ENCODE peak calls at places on chromosomes 6 and 20, in nine cellular contexts. One of them, this sample, is unnamed.

GRCh38 chr6:154962751-154963150 is 32.4 kb upstream of the TIAM2 start:
- DNase-seq in CD4-positive, alpha-beta T cell: no peak
- DNase-seq in cardiac muscle cell: peak; percentile 61
- DNase-seq in aorta: no peak
- DNase-seq in A549: peak; percentile 28
- DNase-seq in prostate gland: no peak
- DNase-seq in adrenal gland: no peak
- DNase-seq in CD8-positive, alpha-beta memory T cell: no peak
- DNase-seq in H9: no peak
- DNase-seq in this sample: no peak

GRCh38 chr6:114796576-114796975 is 453.8 kb upstream of the HS3ST5 start:
- DNase-seq in CD4-positive, alpha-beta T cell: no peak
- DNase-seq in cardiac muscle cell: no peak
- DNase-seq in aorta: no peak
- DNase-seq in A549: no peak
- DNase-seq in prostate gland: no peak
- DNase-seq in adrenal gland: no peak
- DNase-seq in CD8-positive, alpha-beta memory T cell: no peak
- DNase-seq in H9: no peak
- DNase-seq in this sample: no peak

GRCh38 chr6:163626073-163626867 is 211.8 kb downstream of the QKI start:
- DNase-seq in CD4-positive, alpha-beta T cell: no peak
- DNase-seq in cardiac muscle cell: no peak
- DNase-seq in aorta: no peak
- DNase-seq in A549: no peak
- DNase-seq in prostate gland: no peak
- DNase-seq in adrenal gland: no peak
- DNase-seq in CD8-positive, alpha-beta memory T cell: no peak
- DNase-seq in H9: no peak
- DNase-seq in this sample: no peak

GRCh38 chr20:1184260-1184637 is 532 bp downstream of the TMEM74B start:
- DNase-seq in CD4-positive, alpha-beta T cell: no peak
- DNase-seq in cardiac muscle cell: no peak
- DNase-seq in aorta: no peak
- DNase-seq in A549: no peak
- DNase-seq in prostate gland: no peak
- DNase-seq in adrenal gland: no peak
- DNase-seq in CD8-positive, alpha-beta memory T cell: no peak
- DNase-seq in H9: no peak
- DNase-seq in this sample: no peak

GRCh38 chr6:155473741-155474140 is 18.1 kb upstream of the NOX3 start:
- DNase-seq in CD4-positive, alpha-beta T cell: no peak
- DNase-seq in cardiac muscle cell: peak; percentile 75
- DNase-seq in aorta: no peak
- DNase-seq in A549: no peak
- DNase-seq in prostate gland: no peak
- DNase-seq in adrenal gland: no peak
- DNase-seq in CD8-positive, alpha-beta memory T cell: no peak
- DNase-seq in H9: no peak
- DNase-seq in this sample: no peak

GRCh38 chr6:88166493-88166900 is 350 bp upstream of the CNR1 start:
- DNase-seq in CD4-positive, alpha-beta T cell: no peak
- DNase-seq in cardiac muscle cell: no peak
- DNase-seq in aorta: peak; percentile 83
- DNase-seq in A549: no peak
- DNase-seq in prostate gland: no peak
- DNase-seq in adrenal gland: peak; percentile 20
- DNase-seq in CD8-positive, alpha-beta memory T cell: no peak
- DNase-seq in H9: no peak
- DNase-seq in this sample: no peak

GRCh38 chr6:104930939-104931338 is 26.0 kb upstream of the LIN28B start:
- DNase-seq in CD4-positive, alpha-beta T cell: no peak
- DNase-seq in cardiac muscle cell: no peak
- DNase-seq in aorta: no peak
- DNase-seq in A549: no peak
- DNase-seq in prostate gland: no peak
- DNase-seq in adrenal gland: no peak
- DNase-seq in CD8-positive, alpha-beta memory T cell: no peak
- DNase-seq in H9: no peak
- DNase-seq in this sample: no peak

GRCh38 chr20:14790771-14791517 is 453.5 kb upstream of the FLRT3 start:
- DNase-seq in CD4-positive, alpha-beta T cell: no peak
- DNase-seq in cardiac muscle cell: no peak
- DNase-seq in aorta: no peak
- DNase-seq in A549: no peak
- DNase-seq in prostate gland: no peak
- DNase-seq in adrenal gland: no peak
- DNase-seq in CD8-positive, alpha-beta memory T cell: no peak
- DNase-seq in H9: no peak
- DNase-seq in this sample: no peak

GRCh38 chr6:164108869-164109769 is 694.6 kb downstream of the QKI start:
- DNase-seq in CD4-positive, alpha-beta T cell: no peak
- DNase-seq in cardiac muscle cell: peak; percentile 61
- DNase-seq in aorta: peak; percentile 84
- DNase-seq in A549: no peak
- DNase-seq in prostate gland: peak; percentile 45
- DNase-seq in adrenal gland: peak; percentile 92
- DNase-seq in CD8-positive, alpha-beta memory T cell: no peak
- DNase-seq in H9: no peak
- DNase-seq in this sample: no peak

GRCh38 chr6:13550656-13551055 is 23.7 kb upstream of the SIRT5 start:
- DNase-seq in CD4-positive, alpha-beta T cell: no peak
- DNase-seq in cardiac muscle cell: no peak
- DNase-seq in aorta: no peak
- DNase-seq in A549: no peak
- DNase-seq in prostate gland: no peak
- DNase-seq in adrenal gland: no peak
- DNase-seq in CD8-positive, alpha-beta memory T cell: no peak
- DNase-seq in H9: no peak
- DNase-seq in this sample: no peak

GRCh38 chr6:26594730-26595632 is 1.8 kb upstream of the ABT1 start:
- DNase-seq in CD4-positive, alpha-beta T cell: no peak
- DNase-seq in cardiac muscle cell: peak; percentile 64
- DNase-seq in aorta: no peak
- DNase-seq in A549: peak; percentile 53
- DNase-seq in prostate gland: no peak
- DNase-seq in adrenal gland: no peak
- DNase-seq in CD8-positive, alpha-beta memory T cell: no peak
- DNase-seq in H9: peak; percentile 70
- DNase-seq in this sample: no peak

GRCh38 chr6:41442800-41443501 is 103.2 kb upstream of the FOXP4 start:
- DNase-seq in CD4-positive, alpha-beta T cell: no peak
- DNase-seq in cardiac muscle cell: peak; percentile 81
- DNase-seq in aorta: peak; percentile 88
- DNase-seq in A549: no peak
- DNase-seq in prostate gland: peak; percentile 39
- DNase-seq in adrenal gland: peak; percentile 36
- DNase-seq in CD8-positive, alpha-beta memory T cell: no peak
- DNase-seq in H9: peak; percentile 89
- DNase-seq in this sample: no peak

GRCh38 chr6:44452725-44453124 is 65.2 kb downstream of the CDC5L start:
- DNase-seq in CD4-positive, alpha-beta T cell: no peak
- DNase-seq in cardiac muscle cell: peak; percentile 53
- DNase-seq in aorta: no peak
- DNase-seq in A549: no peak
- DNase-seq in prostate gland: no peak
- DNase-seq in adrenal gland: no peak
- DNase-seq in CD8-positive, alpha-beta memory T cell: no peak
- DNase-seq in H9: no peak
- DNase-seq in this sample: no peak

GRCh38 chr6:35280903-35281302 is 16.7 kb upstream of the DEF6 start:
- DNase-seq in CD4-positive, alpha-beta T cell: no peak
- DNase-seq in cardiac muscle cell: no peak
- DNase-seq in aorta: no peak
- DNase-seq in A549: no peak
- DNase-seq in prostate gland: no peak
- DNase-seq in adrenal gland: no peak
- DNase-seq in CD8-positive, alpha-beta memory T cell: no peak
- DNase-seq in H9: no peak
- DNase-seq in this sample: no peak

DNA sequence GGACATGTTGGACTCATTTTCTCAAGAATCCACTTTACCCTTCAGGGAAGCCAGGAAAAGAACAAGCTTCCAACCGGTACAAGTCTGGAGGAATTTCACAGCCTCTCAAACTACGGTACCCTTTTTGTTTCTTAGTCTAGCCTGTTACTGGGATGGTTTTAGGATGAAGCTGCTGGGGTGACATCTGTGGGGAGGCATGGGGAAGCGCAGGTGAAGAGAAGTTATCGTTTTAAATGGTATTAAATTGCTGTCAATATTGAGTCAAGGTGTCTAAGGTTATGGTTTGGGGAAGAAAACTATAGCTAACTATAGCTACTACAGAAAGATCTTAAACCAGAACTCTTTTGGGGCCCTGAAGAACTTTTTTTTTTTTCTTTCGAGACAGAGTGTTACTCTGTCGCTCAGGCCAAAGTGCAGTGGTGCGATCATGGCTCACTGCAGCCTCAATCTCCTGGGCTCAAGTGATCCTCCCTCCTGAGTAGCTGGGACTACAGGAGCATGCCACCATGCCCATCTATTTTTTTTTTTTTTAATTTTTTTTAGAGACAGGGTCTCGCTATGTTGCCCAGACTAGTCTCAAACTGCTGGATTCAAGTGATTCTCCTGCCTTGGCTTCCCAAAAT is 128.7 kb downstream of the RIN2 start:
- DNase-seq in CD4-positive, alpha-beta T cell: no peak
- DNase-seq in cardiac muscle cell: no peak
- DNase-seq in aorta: no peak
- DNase-seq in A549: peak; percentile 67
- DNase-seq in prostate gland: no peak
- DNase-seq in adrenal gland: no peak
- DNase-seq in CD8-positive, alpha-beta memory T cell: no peak
- DNase-seq in H9: no peak
- DNase-seq in this sample: no peak
- H3K27ac ChIP-seq in CD4-positive, alpha-beta T cell: no peak overlapping the region
- H3K27ac ChIP-seq in cardiac muscle cell: peak overlapping the region; percentile 79
- H3K27ac ChIP-seq in aorta: peak overlapping the region; percentile 73
- H3K27ac ChIP-seq in A549: peak overlapping the region; percentile 92
- H3K27ac ChIP-seq in prostate gland: peak overlapping the region; percentile 79
- H3K27ac ChIP-seq in adrenal gland: no peak overlapping the region
- H3K27ac ChIP-seq in CD8-positive, alpha-beta memory T cell: no peak overlapping the region
- H3K27ac ChIP-seq in H9: no peak overlapping the region
- H3K27ac ChIP-seq in this sample: peak overlapping the region; percentile 27

GRCh38 chr20:41457173-41457857 is 90.7 kb upstream of the EMILIN3 start:
- DNase-seq in CD4-positive, alpha-beta T cell: no peak
- DNase-seq in cardiac muscle cell: no peak
- DNase-seq in aorta: no peak
- DNase-seq in A549: no peak
- DNase-seq in prostate gland: no peak
- DNase-seq in adrenal gland: no peak
- DNase-seq in CD8-positive, alpha-beta memory T cell: no peak
- DNase-seq in H9: no peak
- DNase-seq in this sample: no peak
- H3K27ac ChIP-seq in CD4-positive, alpha-beta T cell: no peak overlapping the region
- H3K27ac ChIP-seq in cardiac muscle cell: no peak overlapping the region
- H3K27ac ChIP-seq in aorta: no peak overlapping the region
- H3K27ac ChIP-seq in A549: no peak overlapping the region
- H3K27ac ChIP-seq in prostate gland: no peak overlapping the region
- H3K27ac ChIP-seq in adrenal gland: no peak overlapping the region
- H3K27ac ChIP-seq in CD8-positive, alpha-beta memory T cell: no peak overlapping the region
- H3K27ac ChIP-seq in H9: no peak overlapping the region
- H3K27ac ChIP-seq in this sample: no peak overlapping the region

DNA sequence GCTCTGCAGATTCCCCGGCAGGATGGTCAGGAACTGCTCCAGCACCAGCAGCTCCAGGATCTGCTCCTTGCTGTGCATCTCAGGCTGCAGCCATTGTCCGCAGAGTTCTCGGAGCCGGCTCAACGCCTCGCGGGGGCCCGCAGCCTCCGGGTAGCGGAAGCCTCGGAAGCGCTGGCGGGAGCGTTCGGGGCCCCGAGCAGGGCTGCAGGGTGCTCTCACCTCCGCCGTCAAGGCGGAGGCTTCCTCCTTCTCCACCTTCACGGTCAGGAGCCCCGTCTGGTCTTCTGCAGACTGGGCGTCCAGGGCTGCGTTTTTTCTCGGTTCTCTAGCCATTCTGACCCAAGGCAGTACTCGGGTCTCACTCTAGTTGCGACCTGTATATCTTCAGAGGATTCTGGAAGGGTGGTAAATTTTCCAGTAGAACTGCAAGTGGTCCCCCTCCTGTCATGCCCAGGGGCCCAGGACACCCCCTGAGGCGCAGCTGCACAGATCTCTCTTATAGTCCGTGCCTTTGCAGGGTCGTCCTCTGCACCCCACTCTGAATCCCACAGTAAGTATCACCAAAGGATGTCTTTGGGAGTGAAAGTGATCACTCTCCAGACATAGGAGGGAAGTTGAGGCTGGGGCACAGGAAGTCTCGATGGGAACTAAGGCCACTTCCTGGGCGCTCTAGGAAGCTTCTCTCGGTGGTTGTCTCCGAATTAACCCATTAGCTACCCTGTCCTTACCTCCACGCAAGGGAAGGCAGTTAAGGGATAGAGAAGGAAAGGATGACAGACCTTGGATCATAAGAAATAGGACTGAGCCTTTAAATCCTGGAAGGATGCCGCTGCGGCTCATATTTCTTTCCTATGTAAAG is at the start of gene ZKSCAN4:
- DNase-seq in CD4-positive, alpha-beta T cell: peak; percentile 78
- DNase-seq in cardiac muscle cell: peak; percentile 94
- DNase-seq in aorta: peak; percentile 85
- DNase-seq in A549: peak; percentile 64
- DNase-seq in prostate gland: peak; percentile 66
- DNase-seq in adrenal gland: peak; percentile 82
- DNase-seq in CD8-positive, alpha-beta memory T cell: peak; percentile 59
- DNase-seq in H9: peak; percentile 79
- DNase-seq in this sample: peak; percentile 56
- H3K27ac ChIP-seq in CD4-positive, alpha-beta T cell: no peak within 1 kb of the TSS
- H3K27ac ChIP-seq in cardiac muscle cell: peak within 1 kb of the TSS; percentile 12
- H3K27ac ChIP-seq in aorta: no peak within 1 kb of the TSS
- H3K27ac ChIP-seq in A549: peak within 1 kb of the TSS; percentile 75
- H3K27ac ChIP-seq in prostate gland: peak within 1 kb of the TSS; percentile 35
- H3K27ac ChIP-seq in adrenal gland: no peak within 1 kb of the TSS
- H3K27ac ChIP-seq in CD8-positive, alpha-beta memory T cell: peak within 1 kb of the TSS; percentile 65
- H3K27ac ChIP-seq in H9: no peak within 1 kb of the TSS
- H3K27ac ChIP-seq in this sample: peak within 1 kb of the TSS; percentile 73

DNA sequence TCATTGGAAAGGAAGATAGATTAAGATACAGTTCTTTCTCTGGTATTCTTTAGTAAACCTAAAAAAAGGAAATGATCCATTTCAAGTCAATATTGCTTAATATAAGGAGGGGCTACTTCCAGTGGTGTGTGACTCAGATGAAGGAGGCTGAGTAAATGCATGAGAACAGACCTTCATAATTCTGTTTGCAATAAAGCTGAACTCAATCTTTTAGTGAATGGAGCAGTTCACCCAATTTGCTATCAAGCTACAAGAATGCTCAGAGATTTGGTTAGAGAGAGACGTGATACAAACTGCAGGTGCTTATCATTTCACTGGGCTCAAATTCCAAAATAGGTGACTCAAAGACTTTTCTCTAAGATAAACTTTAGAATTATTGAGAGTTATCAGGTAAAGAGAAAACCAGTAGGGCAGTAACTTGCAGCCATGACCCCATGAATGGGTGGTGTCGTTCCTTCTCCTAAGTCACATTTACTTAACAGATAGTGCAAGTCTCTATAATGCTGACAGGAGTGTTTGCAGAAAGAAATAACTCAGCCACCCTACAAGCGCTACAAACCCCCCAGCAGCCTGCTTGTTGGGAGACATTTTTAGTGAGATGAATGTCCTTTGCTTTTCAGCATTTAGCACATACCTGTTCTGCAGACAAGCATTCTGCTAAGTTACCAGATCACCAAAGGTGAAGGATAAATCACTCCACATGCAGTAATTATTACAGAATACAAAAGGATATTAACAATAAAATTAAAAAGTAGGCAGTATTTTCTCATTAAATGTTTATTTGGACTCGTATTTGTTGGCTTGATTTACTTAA is 16.4 kb upstream of the BLOC1S5 start:
- DNase-seq in CD4-positive, alpha-beta T cell: no peak
- DNase-seq in cardiac muscle cell: peak; percentile 71
- DNase-seq in aorta: no peak
- DNase-seq in A549: no peak
- DNase-seq in prostate gland: no peak
- DNase-seq in adrenal gland: no peak
- DNase-seq in CD8-positive, alpha-beta memory T cell: no peak
- DNase-seq in H9: no peak
- DNase-seq in this sample: no peak
- H3K27ac ChIP-seq in CD4-positive, alpha-beta T cell: no peak overlapping the region
- H3K27ac ChIP-seq in cardiac muscle cell: no peak overlapping the region
- H3K27ac ChIP-seq in aorta: no peak overlapping the region
- H3K27ac ChIP-seq in A549: peak overlapping the region; percentile 48
- H3K27ac ChIP-seq in prostate gland: no peak overlapping the region
- H3K27ac ChIP-seq in adrenal gland: no peak overlapping the region
- H3K27ac ChIP-seq in CD8-positive, alpha-beta memory T cell: no peak overlapping the region
- H3K27ac ChIP-seq in H9: no peak overlapping the region
- H3K27ac ChIP-seq in this sample: no peak overlapping the region

This sample was measured in caudate nucleus.